ENCODE peak calls at places on chromosome 1, in seven cellular contexts. J is HuH-7; I is Calu3; E is NCI-H146; X is effector memory CD4-positive, alpha-beta T cell; O is brain microvascular endothelial cell; G is glutamatergic neuron. W is an unnamed sample.

GRCh38 chr1:18118078-18118477 is 10.5 kb downstream of the IGSF21 start:
- DNase-seq in X (no peak), J (no peak), E (no peak), I (no peak), G (no peak), O (no peak), W (no peak)

GRCh38 chr1:174297351-174297750 is 138.0 kb downstream of the RABGAP1L start:
- DNase-seq in E (no peak), J (no peak), I (no peak), X (no peak), G (no peak), O (no peak), W (no peak)

GRCh38 chr1:30413606-30414005 is 309.8 kb downstream of the MATN1 start:
- DNase-seq in E (no peak), O (no peak), J (no peak), X (no peak), G (no peak), I (no peak), W (no peak)

GRCh38 chr1:116694524-116694923 is 27.0 kb upstream of the IGSF3 start:
- DNase-seq in X (no peak), O (no peak), G (no peak), J (no peak), E (no peak), I (no peak), W (no peak)

GRCh38 chr1:115714572-115715141 is 53.9 kb downstream of the CASQ2 start:
- DNase-seq in J (no peak), I (peak), E (peak), G (no peak), O (no peak), X (no peak), W (no peak)

GRCh38 chr1:98053471-98054366 is 132.9 kb upstream of the DPYD start:
- DNase-seq in G (peak), E (peak), X (peak), O (peak), J (peak), I (peak), W (peak)

GRCh38 chr1:115826642-115827041 is 14.3 kb downstream of the NHLH2 start:
- DNase-seq in I (no peak), J (no peak), E (no peak), G (no peak), X (no peak), O (no peak), W (no peak)

GRCh38 chr1:151540021-151540981 is at the start of gene TUFT1:
- DNase-seq in G (peak), I (peak), X (peak), O (peak), J (peak), E (peak), W (peak)

GRCh38 chr1:210727709-210728108 is 399.0 kb downstream of the HHAT start:
- DNase-seq in J (no peak), I (no peak), E (no peak), O (no peak), X (no peak), G (no peak), W (no peak)

GRCh38 chr1:59619576-59619975 is 195.2 kb upstream of the HOOK1 start:
- DNase-seq in J (no peak), I (no peak), O (no peak), G (no peak), E (no peak), X (no peak), W (no peak)

GRCh38 chr1:145918992-145919939 is 749 bp upstream of the PEX11B start:
- DNase-seq in E (peak), I (peak), O (peak), J (peak), G (peak), X (no peak), W (no peak)

GRCh38 chr1:18927654-18928272 is 25.4 kb upstream of the ALDH4A1 start:
- DNase-seq in X (peak), O (no peak), G (no peak), I (peak), E (no peak), J (no peak), W (peak)

GRCh38 chr1:180969429-180969828 is 53.2 kb downstream of the STX6 start:
- DNase-seq in O (no peak), J (no peak), E (no peak), G (no peak), X (no peak), I (no peak), W (no peak)

GRCh38 chr1:5267603-5268235 is 613.3 kb downstream of the AJAP1 start:
- DNase-seq in J (no peak), G (no peak), I (no peak), O (no peak), E (no peak), X (no peak), W (no peak)

GRCh38 chr1:1020000-1020404 is at the start of gene AGRN:
- DNase-seq in X (no peak), J (no peak), G (peak), I (peak), E (no peak), O (no peak), W (no peak)

GRCh38 chr1:201537966-201538617 is 835 bp upstream of the NAV1 start:
- DNase-seq in I (no peak), O (no peak), X (no peak), E (peak), J (no peak), G (no peak), W (no peak)

GRCh38 chr1:12597792-12598191 is 20.2 kb downstream of the DHRS3 start:
- DNase-seq in X (no peak), J (no peak), I (peak), G (no peak), O (no peak), E (no peak), W (no peak)

W was measured in CD8-positive, alpha-beta memory T cell.